ENCODE peak calls at places on chromosomes 4 and X, in five cellular contexts. M is chondrocyte, C is foreskin fibroblast, L is astrocyte, V is tibial nerve. I is an unnamed sample.

GRCh38 chr4:83342476-83342875 is 7.8 kb upstream of the HPSE start:
- DNase-seq in M (no peak), C (no peak), L (no peak), V (no peak), I (no peak)

GRCh38 chrX:112941209-112941788 is 100.7 kb upstream of the AMOT start:
- DNase-seq in M (no peak), C (no peak), L (no peak), V (no peak), I (no peak)

GRCh38 chr4:37836256-37836655 is 9.8 kb downstream of the PGM2 start:
- DNase-seq in M (no peak), C (no peak), L (no peak), V (no peak), I (no peak)

GRCh38 chr4:46399440-46399839 is 9.5 kb upstream of the GABRA2 start:
- DNase-seq in M (no peak), C (no peak), L (no peak), V (no peak), I (no peak)

GRCh38 chrX:108167211-108167872 is 75.8 kb downstream of the ATG4A start:
- DNase-seq in M (no peak), C (no peak), L (peak; percentile 68), V (no peak), I (no peak)

GRCh38 chr4:148415500-148415899 is 26.7 kb downstream of the NR3C2 start:
- DNase-seq in M (no peak), C (no peak), L (no peak), V (no peak), I (no peak)

GRCh38 chr4:25500626-25501318 is 123.7 kb downstream of the ANAPC4 start:
- DNase-seq in M (no peak), C (no peak), L (no peak), V (no peak), I (no peak)

GRCh38 chr4:56737666-56738065 is 56.6 kb upstream of the HOPX start:
- DNase-seq in M (no peak), C (no peak), L (no peak), V (no peak), I (no peak)

GRCh38 chrX:9133426-9133825 is 99.5 kb upstream of the FAM9B start:
- DNase-seq in M (no peak), C (peak; percentile 29), L (peak; percentile 63), V (no peak), I (no peak)

GRCh38 chr4:127788517-127788916 is 6.4 kb downstream of the HSPA4L start:
- DNase-seq in M (no peak), C (no peak), L (no peak), V (no peak), I (no peak)

GRCh38 chrX:85084770-85085393 is 81.2 kb downstream of the APOOL start:
- DNase-seq in M (no peak), C (peak; percentile 6), L (peak; percentile 10), V (peak; percentile 10), I (no peak)

GRCh38 chrX:72128881-72129280 is 2.8 kb downstream of the RTL5 start:
- DNase-seq in M (no peak), C (no peak), L (no peak), V (no peak), I (no peak)

GRCh38 chrX:27966955-27967354 is 14.3 kb downstream of the DCAF8L1 start:
- DNase-seq in M (no peak), C (no peak), L (peak; percentile 18), V (peak; percentile 5), I (no peak)

GRCh38 chrX:38916801-38917200 is 115.5 kb downstream of the MID1IP1 start:
- DNase-seq in M (no peak), C (no peak), L (no peak), V (no peak), I (no peak)

GRCh38 chr4:56976878-56977320 is 507 bp downstream of the NOA1 start:
- DNase-seq in M (peak; percentile 95), C (peak; percentile 12), L (no peak), V (no peak), I (peak; percentile 95)

GRCh38 chr4:153346563-153346962 is 2.1 kb downstream of the MND1 start:
- DNase-seq in M (no peak), C (no peak), L (no peak), V (no peak), I (no peak)

GRCh38 chr4:3372264-3372932 is 69.4 kb upstream of the HGFAC start:
- DNase-seq in M (peak; percentile 89), C (no peak), L (no peak), V (no peak), I (peak; percentile 75)

GRCh38 chr4:141462361-141462760 is 174.0 kb upstream of the IL15 start:
- DNase-seq in M (no peak), C (peak; percentile 14), L (no peak), V (no peak), I (no peak)

GRCh38 chr4:76892601-76893000 is 5.3 kb downstream of the SOWAHB start:
- DNase-seq in M (no peak), C (no peak), L (peak; percentile 65), V (no peak), I (no peak)

GRCh38 chr4:98657531-98658286 is 702 bp downstream of the TSPAN5 start:
- DNase-seq in M (no peak), C (peak; percentile 80), L (peak; percentile 68), V (no peak), I (peak; percentile 78)

GRCh38 chr4:8019396-8020365 is 80.0 kb upstream of the AFAP1 start:
- DNase-seq in M (no peak), C (no peak), L (no peak), V (no peak), I (no peak)

GRCh38 chr4:75207902-75208301 is 275.0 kb downstream of the PARM1 start:
- DNase-seq in M (no peak), C (no peak), L (no peak), V (no peak), I (no peak)

GRCh38 chr4:80471701-80472100 is 136.2 kb downstream of the CFAP299 start:
- DNase-seq in M (no peak), C (no peak), L (peak; percentile 18), V (no peak), I (no peak)

GRCh38 chr4:57119054-57119651 is 9.0 kb upstream of the IGFBP7 start:
- DNase-seq in M (peak; percentile 92), C (peak; percentile 88), L (peak; percentile 97), V (peak; percentile 45), I (no peak)

GRCh38 chr4:18039113-18039512 is 17.6 kb upstream of the LCORL start:
- DNase-seq in M (no peak), C (no peak), L (no peak), V (no peak), I (no peak)

GRCh38 chr4:133498149-133498548 is 349.1 kb downstream of the PCDH10 start:
- DNase-seq in M (no peak), C (no peak), L (no peak), V (no peak), I (no peak)

GRCh38 chrX:66728818-66729271 is 90.0 kb upstream of the EDA2R start:
- DNase-seq in M (no peak), C (peak; percentile 65), L (peak; percentile 16), V (peak; percentile 25), I (peak; percentile 62)

GRCh38 chr4:169054879-169055278 is 44.8 kb upstream of the CBR4 start:
- DNase-seq in M (no peak), C (no peak), L (no peak), V (no peak), I (no peak)

GRCh38 chr4:5776510-5776909 is 65.5 kb downstream of the EVC start:
- DNase-seq in M (no peak), C (no peak), L (no peak), V (no peak), I (no peak)

GRCh38 chrX:107562482-107562881 is 65.8 kb upstream of the PRPS1 start:
- DNase-seq in M (no peak), C (peak; percentile 55), L (peak; percentile 96), V (no peak), I (no peak)

GRCh38 chrX:66017659-66018170 is 22.2 kb downstream of the VSIG4 start:
- DNase-seq in M (no peak), C (no peak), L (no peak), V (no peak), I (no peak)

GRCh38 chr4:112896326-112896892 is 153.0 kb upstream of the ANK2 start:
- DNase-seq in M (no peak), C (no peak), L (no peak), V (no peak), I (no peak)

GRCh38 chr4:112895785-112896184 is 153.7 kb upstream of the ANK2 start:
- DNase-seq in M (no peak), C (no peak), L (peak; percentile 54), V (no peak), I (no peak)

GRCh38 chr4:112898357-112899141 is 150.9 kb upstream of the ANK2 start:
- DNase-seq in M (no peak), C (no peak), L (no peak), V (no peak), I (no peak)

GRCh38 chr4:112894951-112895350 is 154.5 kb upstream of the ANK2 start:
- DNase-seq in M (no peak), C (no peak), L (no peak), V (no peak), I (no peak)

DNA sequence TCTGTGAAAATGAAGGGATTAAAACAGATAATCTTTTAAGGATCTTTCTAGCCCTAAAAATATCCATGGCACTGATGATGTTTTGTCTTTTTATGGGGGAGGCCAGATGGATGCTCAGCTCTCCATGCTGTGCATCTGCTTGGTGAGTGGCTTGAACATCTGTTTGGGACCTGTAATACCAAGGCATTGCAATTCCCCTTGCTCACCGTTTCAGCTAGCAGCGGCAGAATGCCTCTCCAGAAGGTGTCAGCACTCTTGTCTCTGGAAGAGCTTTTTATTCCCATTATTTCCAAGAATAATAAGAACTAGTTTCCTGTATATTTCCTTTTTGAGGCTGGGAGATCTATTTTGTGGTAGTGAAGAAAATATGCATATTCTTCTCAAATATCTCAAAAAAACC is 151.9 kb upstream of the ANK2 start:
- DNase-seq in M (no peak), C (no peak), L (no peak), V (no peak), I (no peak)
- TF ChIP-seq CTCF in M (peak; percentile 9), C (no peak), L (no peak), V (no peak), I (no peak)

GRCh38 chr4:26857278-26858034 is 3.2 kb upstream of the STIM2 start:
- DNase-seq in M (peak; percentile 92), C (peak; percentile 88), L (peak; percentile 74), V (peak; percentile 71), I (peak; percentile 98)
- TF ChIP-seq CTCF in M (peak; percentile 32), C (no peak), L (no peak), V (no peak), I (no peak)

GRCh38 chr4:124527364-124527763 is 185.2 kb downstream of the ANKRD50 start:
- DNase-seq in M (no peak), C (no peak), L (no peak), V (no peak), I (no peak)

GRCh38 chr4:124526760-124527159 is 185.8 kb downstream of the ANKRD50 start:
- DNase-seq in M (no peak), C (no peak), L (no peak), V (no peak), I (no peak)

GRCh38 chr4:124526321-124526720 is 186.2 kb downstream of the ANKRD50 start:
- DNase-seq in M (no peak), C (no peak), L (no peak), V (no peak), I (no peak)

GRCh38 chr4:124525524-124525923 is 187.0 kb downstream of the ANKRD50 start:
- DNase-seq in M (no peak), C (no peak), L (no peak), V (no peak), I (no peak)

GRCh38 chr4:124523816-124524215 is 188.7 kb downstream of the ANKRD50 start:
- DNase-seq in M (no peak), C (no peak), L (no peak), V (no peak), I (no peak)
- TF ChIP-seq CTCF in M (no peak), C (no peak), L (no peak), V (no peak), I (no peak)

GRCh38 chr4:155208258-155209054 is at the start of gene NPY2R:
- DNase-seq in M (peak; percentile 64), C (no peak), L (no peak), V (no peak), I (peak; percentile 69)
- TF ChIP-seq CTCF in M (no peak), C (no peak), L (no peak), V (no peak), I (no peak)